ENCODE peak calls at places on chromosomes 2 and 18, in nine cellular contexts. One of them, this sample, is unnamed.

GRCh38 chr2:142920579-142920978 is 43.1 kb downstream of the KYNU start:
- DNase-seq in prostate gland: no peak
- DNase-seq in stomach: no peak
- DNase-seq in foreskin keratinocyte: no peak
- DNase-seq in tibial artery: no peak
- DNase-seq in neural progenitor cell: no peak
- DNase-seq in hepatocyte: no peak
- DNase-seq in pancreas: no peak
- DNase-seq in PC-9: no peak
- DNase-seq in this sample: no peak

GRCh38 chr2:10229462-10230099 is 73.1 kb upstream of the HPCAL1 start:
- DNase-seq in prostate gland: no peak
- DNase-seq in stomach: no peak
- DNase-seq in foreskin keratinocyte: no peak
- DNase-seq in tibial artery: peak; percentile 28
- DNase-seq in neural progenitor cell: peak; percentile 0
- DNase-seq in hepatocyte: no peak
- DNase-seq in pancreas: no peak
- DNase-seq in PC-9: no peak
- DNase-seq in this sample: no peak

GRCh38 chr18:9067823-9068222 is 34.7 kb upstream of the NDUFV2 start:
- DNase-seq in prostate gland: no peak
- DNase-seq in stomach: no peak
- DNase-seq in foreskin keratinocyte: no peak
- DNase-seq in tibial artery: no peak
- DNase-seq in neural progenitor cell: no peak
- DNase-seq in hepatocyte: no peak
- DNase-seq in pancreas: no peak
- DNase-seq in PC-9: no peak
- DNase-seq in this sample: no peak

GRCh38 chr2:74843371-74844298 is 9.7 kb downstream of the HK2 start:
- DNase-seq in prostate gland: no peak
- DNase-seq in stomach: no peak
- DNase-seq in foreskin keratinocyte: no peak
- DNase-seq in tibial artery: no peak
- DNase-seq in neural progenitor cell: no peak
- DNase-seq in hepatocyte: peak; percentile 76
- DNase-seq in pancreas: no peak
- DNase-seq in PC-9: no peak
- DNase-seq in this sample: no peak

GRCh38 chr2:30611572-30611971 is 164.5 kb downstream of the LCLAT1 start:
- DNase-seq in prostate gland: no peak
- DNase-seq in stomach: no peak
- DNase-seq in foreskin keratinocyte: no peak
- DNase-seq in tibial artery: no peak
- DNase-seq in neural progenitor cell: no peak
- DNase-seq in hepatocyte: peak; percentile 12
- DNase-seq in pancreas: no peak
- DNase-seq in PC-9: no peak
- DNase-seq in this sample: no peak

GRCh38 chr2:23486676-23487075 is 101.7 kb downstream of the KLHL29 start:
- DNase-seq in prostate gland: no peak
- DNase-seq in stomach: no peak
- DNase-seq in foreskin keratinocyte: no peak
- DNase-seq in tibial artery: no peak
- DNase-seq in neural progenitor cell: no peak
- DNase-seq in hepatocyte: no peak
- DNase-seq in pancreas: no peak
- DNase-seq in PC-9: no peak
- DNase-seq in this sample: no peak

GRCh38 chr2:2904721-2905340 is 472.8 kb downstream of the EIPR1 start:
- DNase-seq in prostate gland: no peak
- DNase-seq in stomach: no peak
- DNase-seq in foreskin keratinocyte: no peak
- DNase-seq in tibial artery: no peak
- DNase-seq in neural progenitor cell: no peak
- DNase-seq in hepatocyte: no peak
- DNase-seq in pancreas: no peak
- DNase-seq in PC-9: no peak
- DNase-seq in this sample: no peak

GRCh38 chr2:67399831-67400489 is 2.8 kb downstream of the ETAA1 start:
- DNase-seq in prostate gland: no peak
- DNase-seq in stomach: no peak
- DNase-seq in foreskin keratinocyte: peak; percentile 51
- DNase-seq in tibial artery: no peak
- DNase-seq in neural progenitor cell: no peak
- DNase-seq in hepatocyte: no peak
- DNase-seq in pancreas: no peak
- DNase-seq in PC-9: no peak
- DNase-seq in this sample: no peak

GRCh38 chr2:127143851-127144782 is 37.2 kb upstream of the BIN1 start:
- DNase-seq in prostate gland: peak; percentile 36
- DNase-seq in stomach: no peak
- DNase-seq in foreskin keratinocyte: no peak
- DNase-seq in tibial artery: no peak
- DNase-seq in neural progenitor cell: no peak
- DNase-seq in hepatocyte: no peak
- DNase-seq in pancreas: no peak
- DNase-seq in PC-9: no peak
- DNase-seq in this sample: no peak

GRCh38 chr2:109260886-109261700 is 132.1 kb downstream of the SH3RF3 start:
- DNase-seq in prostate gland: no peak
- DNase-seq in stomach: no peak
- DNase-seq in foreskin keratinocyte: no peak
- DNase-seq in tibial artery: peak; percentile 49
- DNase-seq in neural progenitor cell: peak; percentile 32
- DNase-seq in hepatocyte: no peak
- DNase-seq in pancreas: peak; percentile 39
- DNase-seq in PC-9: no peak
- DNase-seq in this sample: no peak

GRCh38 chr2:168978461-168978861 is 52.7 kb downstream of the ABCB11 start:
- DNase-seq in prostate gland: no peak
- DNase-seq in stomach: no peak
- DNase-seq in foreskin keratinocyte: no peak
- DNase-seq in tibial artery: no peak
- DNase-seq in neural progenitor cell: no peak
- DNase-seq in hepatocyte: no peak
- DNase-seq in pancreas: no peak
- DNase-seq in PC-9: no peak
- DNase-seq in this sample: no peak

GRCh38 chr2:217713395-217714267 is 289.2 kb downstream of the TNS1 start:
- DNase-seq in prostate gland: peak; percentile 64
- DNase-seq in stomach: peak; percentile 78
- DNase-seq in foreskin keratinocyte: peak; percentile 36
- DNase-seq in tibial artery: peak; percentile 90
- DNase-seq in neural progenitor cell: peak; percentile 89
- DNase-seq in hepatocyte: peak; percentile 84
- DNase-seq in pancreas: peak; percentile 48
- DNase-seq in PC-9: peak; percentile 84
- DNase-seq in this sample: peak; percentile 73

GRCh38 chr18:13530879-13531387 is 195.4 kb downstream of the FAM210A start:
- DNase-seq in prostate gland: peak; percentile 38
- DNase-seq in stomach: peak; percentile 51
- DNase-seq in foreskin keratinocyte: no peak
- DNase-seq in tibial artery: peak; percentile 90
- DNase-seq in neural progenitor cell: peak; percentile 52
- DNase-seq in hepatocyte: peak; percentile 55
- DNase-seq in pancreas: peak; percentile 58
- DNase-seq in PC-9: peak; percentile 36
- DNase-seq in this sample: peak; percentile 10

GRCh38 chr2:25305197-25305596 is 36.5 kb downstream of the DNMT3A start:
- DNase-seq in prostate gland: no peak
- DNase-seq in stomach: no peak
- DNase-seq in foreskin keratinocyte: no peak
- DNase-seq in tibial artery: no peak
- DNase-seq in neural progenitor cell: no peak
- DNase-seq in hepatocyte: no peak
- DNase-seq in pancreas: no peak
- DNase-seq in PC-9: no peak
- DNase-seq in this sample: no peak

GRCh38 chr2:165275932-165276331 is 36.7 kb downstream of the SCN2A start:
- DNase-seq in prostate gland: no peak
- DNase-seq in stomach: no peak
- DNase-seq in foreskin keratinocyte: no peak
- DNase-seq in tibial artery: no peak
- DNase-seq in neural progenitor cell: no peak
- DNase-seq in hepatocyte: no peak
- DNase-seq in pancreas: no peak
- DNase-seq in PC-9: no peak
- DNase-seq in this sample: no peak

GRCh38 chr2:88334418-88334817 is 118.1 kb downstream of the FOXI3 start:
- DNase-seq in prostate gland: no peak
- DNase-seq in stomach: no peak
- DNase-seq in foreskin keratinocyte: no peak
- DNase-seq in tibial artery: no peak
- DNase-seq in neural progenitor cell: no peak
- DNase-seq in hepatocyte: no peak
- DNase-seq in pancreas: no peak
- DNase-seq in PC-9: no peak
- DNase-seq in this sample: no peak

GRCh38 chr18:59085797-59086196 is 53.9 kb upstream of the SEC11C start:
- DNase-seq in prostate gland: no peak
- DNase-seq in stomach: no peak
- DNase-seq in foreskin keratinocyte: no peak
- DNase-seq in tibial artery: no peak
- DNase-seq in neural progenitor cell: no peak
- DNase-seq in hepatocyte: peak; percentile 33
- DNase-seq in pancreas: no peak
- DNase-seq in PC-9: no peak
- DNase-seq in this sample: no peak

GRCh38 chr2:190098851-190099250 is 36.3 kb upstream of the MSTN start:
- DNase-seq in prostate gland: no peak
- DNase-seq in stomach: no peak
- DNase-seq in foreskin keratinocyte: no peak
- DNase-seq in tibial artery: no peak
- DNase-seq in neural progenitor cell: no peak
- DNase-seq in hepatocyte: no peak
- DNase-seq in pancreas: no peak
- DNase-seq in PC-9: no peak
- DNase-seq in this sample: no peak

GRCh38 chr2:11559066-11559785 is 25.4 kb downstream of the GREB1 start:
- DNase-seq in prostate gland: no peak
- DNase-seq in stomach: no peak
- DNase-seq in foreskin keratinocyte: no peak
- DNase-seq in tibial artery: peak; percentile 42
- DNase-seq in neural progenitor cell: peak; percentile 68
- DNase-seq in hepatocyte: no peak
- DNase-seq in pancreas: no peak
- DNase-seq in PC-9: no peak
- DNase-seq in this sample: no peak

DNA sequence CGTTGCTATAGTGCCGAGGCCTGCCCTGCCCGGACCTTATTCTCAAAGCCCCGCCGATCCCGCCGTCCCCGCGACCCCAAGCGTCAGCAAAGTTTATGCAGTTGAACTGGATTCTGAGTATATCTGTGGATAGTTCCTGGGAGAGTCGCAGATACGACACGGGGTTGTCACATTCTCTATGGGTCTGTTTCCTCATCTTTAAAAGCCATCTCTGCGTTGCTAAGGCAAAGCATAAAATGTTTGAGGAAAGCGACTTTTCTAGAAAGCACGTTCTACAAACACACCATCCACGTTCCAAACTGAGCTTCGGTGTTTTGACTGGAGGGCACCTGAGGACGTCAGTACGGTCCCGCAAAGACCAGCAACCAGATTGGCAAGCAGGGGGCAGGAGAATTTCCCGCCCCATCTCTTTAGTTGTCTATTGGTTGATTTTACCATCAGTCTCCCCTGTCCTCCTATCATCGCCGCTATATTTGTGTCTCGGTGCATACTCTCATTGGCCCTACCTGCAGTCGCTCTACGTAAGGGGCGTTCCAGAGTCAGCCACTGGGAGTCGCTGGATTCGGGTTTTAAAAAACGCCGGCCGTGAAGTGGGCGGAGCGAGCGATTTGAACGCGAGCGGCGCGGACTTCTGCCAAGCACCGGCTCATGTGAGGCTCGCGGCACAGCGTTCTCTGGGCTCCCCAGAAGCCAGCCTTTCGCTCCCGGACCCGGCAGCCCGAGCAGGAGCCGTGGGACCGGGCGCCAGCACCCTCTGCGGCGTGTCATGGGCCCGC is at the start of gene CENPA:
- DNase-seq in prostate gland: peak; percentile 97
- DNase-seq in stomach: peak; percentile 98
- DNase-seq in foreskin keratinocyte: peak; percentile 99
- DNase-seq in tibial artery: peak; percentile 99
- DNase-seq in neural progenitor cell: peak; percentile 99
- DNase-seq in hepatocyte: peak; percentile 98
- DNase-seq in pancreas: peak; percentile 97
- DNase-seq in PC-9: peak; percentile 94
- DNase-seq in this sample: peak; percentile 100
- TF ChIP-seq CTCF in prostate gland: peak; percentile 47
- TF ChIP-seq CTCF in stomach: no peak
- TF ChIP-seq CTCF in foreskin keratinocyte: peak; percentile 37
- TF ChIP-seq CTCF in tibial artery: peak; percentile 56
- TF ChIP-seq CTCF in neural progenitor cell: no peak
- TF ChIP-seq CTCF in hepatocyte: peak; percentile 4
- TF ChIP-seq CTCF in pancreas: peak; percentile 21
- TF ChIP-seq CTCF in PC-9: peak; percentile 70
- TF ChIP-seq CTCF in this sample: no peak

GRCh38 chr18:48708807-48709206 is 170.0 kb downstream of the CTIF start:
- DNase-seq in prostate gland: no peak
- DNase-seq in stomach: no peak
- DNase-seq in foreskin keratinocyte: no peak
- DNase-seq in tibial artery: no peak
- DNase-seq in neural progenitor cell: no peak
- DNase-seq in hepatocyte: no peak
- DNase-seq in pancreas: no peak
- DNase-seq in PC-9: no peak
- DNase-seq in this sample: no peak
- H3K27ac ChIP-seq in prostate gland: no peak overlapping the region
- H3K27ac ChIP-seq in stomach: no peak overlapping the region
- H3K27ac ChIP-seq in foreskin keratinocyte: no peak overlapping the region
- H3K27ac ChIP-seq in tibial artery: no peak overlapping the region
- H3K27ac ChIP-seq in neural progenitor cell: no peak overlapping the region
- H3K27ac ChIP-seq in hepatocyte: no peak overlapping the region
- H3K27ac ChIP-seq in pancreas: no peak overlapping the region
- H3K27ac ChIP-seq in PC-9: no peak overlapping the region
- H3K27ac ChIP-seq in this sample: no peak overlapping the region

GRCh38 chr2:102033028-102033749 is 41.4 kb downstream of the IL1R2 start:
- DNase-seq in prostate gland: peak; percentile 87
- DNase-seq in stomach: peak; percentile 81
- DNase-seq in foreskin keratinocyte: peak; percentile 45
- DNase-seq in tibial artery: peak; percentile 83
- DNase-seq in neural progenitor cell: no peak
- DNase-seq in hepatocyte: peak; percentile 53
- DNase-seq in pancreas: peak; percentile 79
- DNase-seq in PC-9: peak; percentile 77
- DNase-seq in this sample: no peak
- TF ChIP-seq CTCF in prostate gland: no peak
- TF ChIP-seq CTCF in stomach: no peak
- TF ChIP-seq CTCF in foreskin keratinocyte: no peak
- TF ChIP-seq CTCF in tibial artery: no peak
- TF ChIP-seq CTCF in neural progenitor cell: no peak
- TF ChIP-seq CTCF in hepatocyte: no peak
- TF ChIP-seq CTCF in pancreas: no peak
- TF ChIP-seq CTCF in PC-9: no peak
- TF ChIP-seq CTCF in this sample: no peak

DNA sequence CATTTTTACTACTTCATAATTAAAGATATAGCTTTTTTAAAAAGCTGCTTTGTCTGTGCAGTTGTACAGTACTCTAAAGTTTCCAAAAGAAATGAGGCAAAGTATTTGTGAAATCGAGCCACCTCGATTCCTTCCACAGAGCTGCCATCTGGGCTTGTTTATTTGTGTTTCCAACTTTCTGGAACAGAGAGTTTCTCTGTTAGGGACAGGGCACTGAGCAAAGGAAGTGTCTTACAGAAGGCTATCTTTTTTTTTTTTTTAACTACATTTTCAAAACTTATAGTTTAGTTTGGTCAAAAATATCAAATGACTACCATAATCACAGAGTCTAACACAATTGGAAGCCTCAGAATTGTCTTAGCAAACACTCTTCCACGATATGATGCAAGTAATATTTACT is 841 bp downstream of the RFTN2 start:
- DNase-seq in prostate gland: no peak
- DNase-seq in stomach: no peak
- DNase-seq in foreskin keratinocyte: no peak
- DNase-seq in tibial artery: no peak
- DNase-seq in neural progenitor cell: peak; percentile 6
- DNase-seq in hepatocyte: no peak
- DNase-seq in pancreas: no peak
- DNase-seq in PC-9: no peak
- DNase-seq in this sample: no peak
- H3K27ac ChIP-seq in prostate gland: no peak overlapping the region
- H3K27ac ChIP-seq in stomach: no peak overlapping the region
- H3K27ac ChIP-seq in foreskin keratinocyte: no peak overlapping the region
- H3K27ac ChIP-seq in tibial artery: peak overlapping the region; percentile 80
- H3K27ac ChIP-seq in neural progenitor cell: no peak overlapping the region
- H3K27ac ChIP-seq in hepatocyte: peak overlapping the region; percentile 86
- H3K27ac ChIP-seq in pancreas: peak overlapping the region; percentile 67
- H3K27ac ChIP-seq in PC-9: no peak overlapping the region
- H3K27ac ChIP-seq in this sample: no peak overlapping the region